ENCODE peak calls at places on chromosomes 11 and 22, in seven cellular contexts. One of them, this sample, is unnamed.

GRCh38 chr11:74989269-74989655 is 529 bp downstream of the NEU3 start:
- ATAC-seq in activated B cell treated with CpG ODN at 0.5 μM for 24 hours: peak
- ATAC-seq in HepG2: peak
- ATAC-seq in right cardiac atrium: no peak
- ATAC-seq in activated naive CD8-positive, alpha-beta T cell treated with anti-CD3 and anti-CD28 coated beads, Interleukin-2, amount 10 ng/mL, durations not matched to agents 7 days and 5 days: no peak
- ATAC-seq in natural killer cell: no peak
- ATAC-seq in activated CD8-positive, alpha-beta T cell treated with anti-CD3 and anti-CD28 coated beads, Interleukin-2, amount 10 ng/mL, durations not matched to agents 7 days and 5 days: no peak
- ATAC-seq in this sample: no peak

GRCh38 chr11:66359662-66360087 is 11.9 kb downstream of the SLC29A2 start:
- ATAC-seq in activated naive CD8-positive, alpha-beta T cell treated with anti-CD3 and anti-CD28 coated beads, Interleukin-2, amount 10 ng/mL, durations not matched to agents 7 days and 5 days: no peak
- ATAC-seq in right cardiac atrium: no peak
- ATAC-seq in activated CD8-positive, alpha-beta T cell treated with anti-CD3 and anti-CD28 coated beads, Interleukin-2, amount 10 ng/mL, durations not matched to agents 7 days and 5 days: no peak
- ATAC-seq in HepG2: peak
- ATAC-seq in natural killer cell: no peak
- ATAC-seq in activated B cell treated with CpG ODN at 0.5 μM for 24 hours: no peak
- ATAC-seq in this sample: no peak

GRCh38 chr22:20298110-20298802 is 21.6 kb downstream of the DGCR6L start:
- ATAC-seq in activated B cell treated with CpG ODN at 0.5 μM for 24 hours: no peak
- ATAC-seq in right cardiac atrium: peak
- ATAC-seq in activated naive CD8-positive, alpha-beta T cell treated with anti-CD3 and anti-CD28 coated beads, Interleukin-2, amount 10 ng/mL, durations not matched to agents 7 days and 5 days: no peak
- ATAC-seq in natural killer cell: no peak
- ATAC-seq in HepG2: no peak
- ATAC-seq in activated CD8-positive, alpha-beta T cell treated with anti-CD3 and anti-CD28 coated beads, Interleukin-2, amount 10 ng/mL, durations not matched to agents 7 days and 5 days: no peak
- ATAC-seq in this sample: no peak

GRCh38 chr11:44333271-44334218 is 23.6 kb upstream of the ALX4 start:
- ATAC-seq in natural killer cell: no peak
- ATAC-seq in right cardiac atrium: no peak
- ATAC-seq in activated B cell treated with CpG ODN at 0.5 μM for 24 hours: no peak
- ATAC-seq in HepG2: peak
- ATAC-seq in activated CD8-positive, alpha-beta T cell treated with anti-CD3 and anti-CD28 coated beads, Interleukin-2, amount 10 ng/mL, durations not matched to agents 7 days and 5 days: no peak
- ATAC-seq in activated naive CD8-positive, alpha-beta T cell treated with anti-CD3 and anti-CD28 coated beads, Interleukin-2, amount 10 ng/mL, durations not matched to agents 7 days and 5 days: no peak
- ATAC-seq in this sample: no peak

GRCh38 chr22:48503035-48503625 is 1324.5 kb downstream of the BRD1 start:
- ATAC-seq in activated naive CD8-positive, alpha-beta T cell treated with anti-CD3 and anti-CD28 coated beads, Interleukin-2, amount 10 ng/mL, durations not matched to agents 7 days and 5 days: no peak
- ATAC-seq in HepG2: no peak
- ATAC-seq in activated CD8-positive, alpha-beta T cell treated with anti-CD3 and anti-CD28 coated beads, Interleukin-2, amount 10 ng/mL, durations not matched to agents 7 days and 5 days: no peak
- ATAC-seq in activated B cell treated with CpG ODN at 0.5 μM for 24 hours: no peak
- ATAC-seq in right cardiac atrium: no peak
- ATAC-seq in natural killer cell: no peak
- ATAC-seq in this sample: no peak

GRCh38 chr11:108734956-108735559 is 70.2 kb downstream of the DDX10 start:
- ATAC-seq in HepG2: no peak
- ATAC-seq in natural killer cell: no peak
- ATAC-seq in activated B cell treated with CpG ODN at 0.5 μM for 24 hours: no peak
- ATAC-seq in activated naive CD8-positive, alpha-beta T cell treated with anti-CD3 and anti-CD28 coated beads, Interleukin-2, amount 10 ng/mL, durations not matched to agents 7 days and 5 days: no peak
- ATAC-seq in activated CD8-positive, alpha-beta T cell treated with anti-CD3 and anti-CD28 coated beads, Interleukin-2, amount 10 ng/mL, durations not matched to agents 7 days and 5 days: no peak
- ATAC-seq in right cardiac atrium: no peak
- ATAC-seq in this sample: no peak

GRCh38 chr11:13136272-13136596 is 127.1 kb downstream of the RASSF10 start:
- ATAC-seq in activated B cell treated with CpG ODN at 0.5 μM for 24 hours: no peak
- ATAC-seq in activated CD8-positive, alpha-beta T cell treated with anti-CD3 and anti-CD28 coated beads, Interleukin-2, amount 10 ng/mL, durations not matched to agents 7 days and 5 days: no peak
- ATAC-seq in natural killer cell: no peak
- ATAC-seq in activated naive CD8-positive, alpha-beta T cell treated with anti-CD3 and anti-CD28 coated beads, Interleukin-2, amount 10 ng/mL, durations not matched to agents 7 days and 5 days: no peak
- ATAC-seq in HepG2: no peak
- ATAC-seq in right cardiac atrium: no peak
- ATAC-seq in this sample: no peak

GRCh38 chr11:16124390-16124789 is 232.0 kb downstream of the SOX6 start:
- ATAC-seq in activated B cell treated with CpG ODN at 0.5 μM for 24 hours: no peak
- ATAC-seq in activated CD8-positive, alpha-beta T cell treated with anti-CD3 and anti-CD28 coated beads, Interleukin-2, amount 10 ng/mL, durations not matched to agents 7 days and 5 days: no peak
- ATAC-seq in natural killer cell: no peak
- ATAC-seq in activated naive CD8-positive, alpha-beta T cell treated with anti-CD3 and anti-CD28 coated beads, Interleukin-2, amount 10 ng/mL, durations not matched to agents 7 days and 5 days: no peak
- ATAC-seq in right cardiac atrium: no peak
- ATAC-seq in HepG2: peak
- ATAC-seq in this sample: no peak

GRCh38 chr11:12692238-12693074 is 18.2 kb downstream of the TEAD1 start:
- ATAC-seq in activated CD8-positive, alpha-beta T cell treated with anti-CD3 and anti-CD28 coated beads, Interleukin-2, amount 10 ng/mL, durations not matched to agents 7 days and 5 days: no peak
- ATAC-seq in natural killer cell: no peak
- ATAC-seq in activated naive CD8-positive, alpha-beta T cell treated with anti-CD3 and anti-CD28 coated beads, Interleukin-2, amount 10 ng/mL, durations not matched to agents 7 days and 5 days: no peak
- ATAC-seq in right cardiac atrium: peak
- ATAC-seq in activated B cell treated with CpG ODN at 0.5 μM for 24 hours: no peak
- ATAC-seq in HepG2: peak
- ATAC-seq in this sample: peak

GRCh38 chr11:67174311-67174710 is 55.2 kb downstream of the KDM2A start:
- ATAC-seq in right cardiac atrium: no peak
- ATAC-seq in activated B cell treated with CpG ODN at 0.5 μM for 24 hours: no peak
- ATAC-seq in natural killer cell: no peak
- ATAC-seq in activated CD8-positive, alpha-beta T cell treated with anti-CD3 and anti-CD28 coated beads, Interleukin-2, amount 10 ng/mL, durations not matched to agents 7 days and 5 days: no peak
- ATAC-seq in activated naive CD8-positive, alpha-beta T cell treated with anti-CD3 and anti-CD28 coated beads, Interleukin-2, amount 10 ng/mL, durations not matched to agents 7 days and 5 days: no peak
- ATAC-seq in HepG2: no peak
- ATAC-seq in this sample: peak

GRCh38 chr11:1762537-1763302 is 1.0 kb downstream of the CTSD start:
- ATAC-seq in activated naive CD8-positive, alpha-beta T cell treated with anti-CD3 and anti-CD28 coated beads, Interleukin-2, amount 10 ng/mL, durations not matched to agents 7 days and 5 days: no peak
- ATAC-seq in right cardiac atrium: peak
- ATAC-seq in activated B cell treated with CpG ODN at 0.5 μM for 24 hours: no peak
- ATAC-seq in activated CD8-positive, alpha-beta T cell treated with anti-CD3 and anti-CD28 coated beads, Interleukin-2, amount 10 ng/mL, durations not matched to agents 7 days and 5 days: no peak
- ATAC-seq in natural killer cell: no peak
- ATAC-seq in HepG2: peak
- ATAC-seq in this sample: peak

GRCh38 chr11:27460158-27460565 is 12.4 kb downstream of the LGR4 start:
- ATAC-seq in HepG2: peak
- ATAC-seq in activated CD8-positive, alpha-beta T cell treated with anti-CD3 and anti-CD28 coated beads, Interleukin-2, amount 10 ng/mL, durations not matched to agents 7 days and 5 days: no peak
- ATAC-seq in activated naive CD8-positive, alpha-beta T cell treated with anti-CD3 and anti-CD28 coated beads, Interleukin-2, amount 10 ng/mL, durations not matched to agents 7 days and 5 days: no peak
- ATAC-seq in natural killer cell: no peak
- ATAC-seq in activated B cell treated with CpG ODN at 0.5 μM for 24 hours: no peak
- ATAC-seq in right cardiac atrium: no peak
- ATAC-seq in this sample: no peak

GRCh38 chr11:66192181-66192888 is 76.1 kb upstream of the RAB1B start:
- ATAC-seq in activated naive CD8-positive, alpha-beta T cell treated with anti-CD3 and anti-CD28 coated beads, Interleukin-2, amount 10 ng/mL, durations not matched to agents 7 days and 5 days: no peak
- ATAC-seq in right cardiac atrium: peak
- ATAC-seq in HepG2: no peak
- ATAC-seq in natural killer cell: no peak
- ATAC-seq in activated CD8-positive, alpha-beta T cell treated with anti-CD3 and anti-CD28 coated beads, Interleukin-2, amount 10 ng/mL, durations not matched to agents 7 days and 5 days: no peak
- ATAC-seq in activated B cell treated with CpG ODN at 0.5 μM for 24 hours: no peak
- ATAC-seq in this sample: peak

GRCh38 chr11:57490456-57491248 is 24.9 kb downstream of the SLC43A1 start:
- ATAC-seq in natural killer cell: no peak
- ATAC-seq in activated naive CD8-positive, alpha-beta T cell treated with anti-CD3 and anti-CD28 coated beads, Interleukin-2, amount 10 ng/mL, durations not matched to agents 7 days and 5 days: no peak
- ATAC-seq in right cardiac atrium: no peak
- ATAC-seq in activated B cell treated with CpG ODN at 0.5 μM for 24 hours: no peak
- ATAC-seq in HepG2: no peak
- ATAC-seq in activated CD8-positive, alpha-beta T cell treated with anti-CD3 and anti-CD28 coated beads, Interleukin-2, amount 10 ng/mL, durations not matched to agents 7 days and 5 days: no peak
- ATAC-seq in this sample: peak

GRCh38 chr22:37021710-37022482 is 2.4 kb downstream of the MPST start:
- ATAC-seq in HepG2: peak
- ATAC-seq in activated CD8-positive, alpha-beta T cell treated with anti-CD3 and anti-CD28 coated beads, Interleukin-2, amount 10 ng/mL, durations not matched to agents 7 days and 5 days: no peak
- ATAC-seq in natural killer cell: peak
- ATAC-seq in activated B cell treated with CpG ODN at 0.5 μM for 24 hours: no peak
- ATAC-seq in right cardiac atrium: no peak
- ATAC-seq in activated naive CD8-positive, alpha-beta T cell treated with anti-CD3 and anti-CD28 coated beads, Interleukin-2, amount 10 ng/mL, durations not matched to agents 7 days and 5 days: peak
- ATAC-seq in this sample: no peak

GRCh38 chr22:46936378-46936916 is 174.0 kb downstream of the TBC1D22A start:
- ATAC-seq in activated CD8-positive, alpha-beta T cell treated with anti-CD3 and anti-CD28 coated beads, Interleukin-2, amount 10 ng/mL, durations not matched to agents 7 days and 5 days: no peak
- ATAC-seq in right cardiac atrium: no peak
- ATAC-seq in activated B cell treated with CpG ODN at 0.5 μM for 24 hours: no peak
- ATAC-seq in activated naive CD8-positive, alpha-beta T cell treated with anti-CD3 and anti-CD28 coated beads, Interleukin-2, amount 10 ng/mL, durations not matched to agents 7 days and 5 days: no peak
- ATAC-seq in natural killer cell: no peak
- ATAC-seq in HepG2: peak
- ATAC-seq in this sample: peak

GRCh38 chr22:25903294-25903693 is 161.3 kb downstream of the MYO18B start:
- ATAC-seq in natural killer cell: no peak
- ATAC-seq in activated CD8-positive, alpha-beta T cell treated with anti-CD3 and anti-CD28 coated beads, Interleukin-2, amount 10 ng/mL, durations not matched to agents 7 days and 5 days: no peak
- ATAC-seq in right cardiac atrium: no peak
- ATAC-seq in HepG2: peak
- ATAC-seq in activated naive CD8-positive, alpha-beta T cell treated with anti-CD3 and anti-CD28 coated beads, Interleukin-2, amount 10 ng/mL, durations not matched to agents 7 days and 5 days: no peak
- ATAC-seq in activated B cell treated with CpG ODN at 0.5 μM for 24 hours: no peak
- ATAC-seq in this sample: no peak

GRCh38 chr11:86230921-86231320 is 13.6 kb upstream of the EED start:
- ATAC-seq in activated B cell treated with CpG ODN at 0.5 μM for 24 hours: peak
- ATAC-seq in activated naive CD8-positive, alpha-beta T cell treated with anti-CD3 and anti-CD28 coated beads, Interleukin-2, amount 10 ng/mL, durations not matched to agents 7 days and 5 days: no peak
- ATAC-seq in HepG2: no peak
- ATAC-seq in natural killer cell: no peak
- ATAC-seq in right cardiac atrium: no peak
- ATAC-seq in activated CD8-positive, alpha-beta T cell treated with anti-CD3 and anti-CD28 coated beads, Interleukin-2, amount 10 ng/mL, durations not matched to agents 7 days and 5 days: no peak
- ATAC-seq in this sample: no peak

GRCh38 chr22:17767236-17768065 is 6.8 kb downstream of the BID start:
- ATAC-seq in activated naive CD8-positive, alpha-beta T cell treated with anti-CD3 and anti-CD28 coated beads, Interleukin-2, amount 10 ng/mL, durations not matched to agents 7 days and 5 days: peak
- ATAC-seq in right cardiac atrium: no peak
- ATAC-seq in activated CD8-positive, alpha-beta T cell treated with anti-CD3 and anti-CD28 coated beads, Interleukin-2, amount 10 ng/mL, durations not matched to agents 7 days and 5 days: peak
- ATAC-seq in HepG2: no peak
- ATAC-seq in activated B cell treated with CpG ODN at 0.5 μM for 24 hours: peak
- ATAC-seq in natural killer cell: peak
- ATAC-seq in this sample: no peak

GRCh38 chr22:38881997-38882396 is 10.0 kb upstream of the CBX6 start:
- ATAC-seq in HepG2: no peak
- ATAC-seq in activated B cell treated with CpG ODN at 0.5 μM for 24 hours: no peak
- ATAC-seq in activated CD8-positive, alpha-beta T cell treated with anti-CD3 and anti-CD28 coated beads, Interleukin-2, amount 10 ng/mL, durations not matched to agents 7 days and 5 days: no peak
- ATAC-seq in right cardiac atrium: peak
- ATAC-seq in activated naive CD8-positive, alpha-beta T cell treated with anti-CD3 and anti-CD28 coated beads, Interleukin-2, amount 10 ng/mL, durations not matched to agents 7 days and 5 days: no peak
- ATAC-seq in natural killer cell: no peak
- ATAC-seq in this sample: no peak

GRCh38 chr11:109432105-109432504 is 10.1 kb downstream of the C11orf87 start:
- ATAC-seq in natural killer cell: no peak
- ATAC-seq in activated CD8-positive, alpha-beta T cell treated with anti-CD3 and anti-CD28 coated beads, Interleukin-2, amount 10 ng/mL, durations not matched to agents 7 days and 5 days: no peak
- ATAC-seq in right cardiac atrium: no peak
- ATAC-seq in HepG2: no peak
- ATAC-seq in activated naive CD8-positive, alpha-beta T cell treated with anti-CD3 and anti-CD28 coated beads, Interleukin-2, amount 10 ng/mL, durations not matched to agents 7 days and 5 days: no peak
- ATAC-seq in activated B cell treated with CpG ODN at 0.5 μM for 24 hours: no peak
- ATAC-seq in this sample: no peak

GRCh38 chr11:100841711-100842407 is 154.8 kb downstream of the ARHGAP42 start:
- ATAC-seq in activated CD8-positive, alpha-beta T cell treated with anti-CD3 and anti-CD28 coated beads, Interleukin-2, amount 10 ng/mL, durations not matched to agents 7 days and 5 days: no peak
- ATAC-seq in right cardiac atrium: no peak
- ATAC-seq in natural killer cell: no peak
- ATAC-seq in HepG2: no peak
- ATAC-seq in activated naive CD8-positive, alpha-beta T cell treated with anti-CD3 and anti-CD28 coated beads, Interleukin-2, amount 10 ng/mL, durations not matched to agents 7 days and 5 days: no peak
- ATAC-seq in activated B cell treated with CpG ODN at 0.5 μM for 24 hours: no peak
- ATAC-seq in this sample: no peak

GRCh38 chr22:38739300-38740055 is 16.3 kb downstream of the SUN2 start:
- ATAC-seq in activated B cell treated with CpG ODN at 0.5 μM for 24 hours: no peak
- ATAC-seq in natural killer cell: no peak
- ATAC-seq in HepG2: no peak
- ATAC-seq in right cardiac atrium: no peak
- ATAC-seq in activated naive CD8-positive, alpha-beta T cell treated with anti-CD3 and anti-CD28 coated beads, Interleukin-2, amount 10 ng/mL, durations not matched to agents 7 days and 5 days: no peak
- ATAC-seq in activated CD8-positive, alpha-beta T cell treated with anti-CD3 and anti-CD28 coated beads, Interleukin-2, amount 10 ng/mL, durations not matched to agents 7 days and 5 days: no peak
- ATAC-seq in this sample: no peak

GRCh38 chr11:126391970-126392637 is 36.6 kb downstream of the ST3GAL4 start:
- ATAC-seq in activated naive CD8-positive, alpha-beta T cell treated with anti-CD3 and anti-CD28 coated beads, Interleukin-2, amount 10 ng/mL, durations not matched to agents 7 days and 5 days: no peak
- ATAC-seq in right cardiac atrium: peak
- ATAC-seq in HepG2: peak
- ATAC-seq in activated B cell treated with CpG ODN at 0.5 μM for 24 hours: no peak
- ATAC-seq in natural killer cell: peak
- ATAC-seq in activated CD8-positive, alpha-beta T cell treated with anti-CD3 and anti-CD28 coated beads, Interleukin-2, amount 10 ng/mL, durations not matched to agents 7 days and 5 days: no peak
- ATAC-seq in this sample: peak

GRCh38 chr11:73961321-73961720 is 10.5 kb downstream of the DNAJB13 start:
- ATAC-seq in HepG2: no peak
- ATAC-seq in right cardiac atrium: no peak
- ATAC-seq in activated CD8-positive, alpha-beta T cell treated with anti-CD3 and anti-CD28 coated beads, Interleukin-2, amount 10 ng/mL, durations not matched to agents 7 days and 5 days: no peak
- ATAC-seq in natural killer cell: no peak
- ATAC-seq in activated B cell treated with CpG ODN at 0.5 μM for 24 hours: no peak
- ATAC-seq in activated naive CD8-positive, alpha-beta T cell treated with anti-CD3 and anti-CD28 coated beads, Interleukin-2, amount 10 ng/mL, durations not matched to agents 7 days and 5 days: no peak
- ATAC-seq in this sample: peak

GRCh38 chr11:118587952-118588351 is 15.7 kb downstream of the ARCN1 start:
- ATAC-seq in HepG2: no peak
- ATAC-seq in activated B cell treated with CpG ODN at 0.5 μM for 24 hours: no peak
- ATAC-seq in natural killer cell: no peak
- ATAC-seq in activated naive CD8-positive, alpha-beta T cell treated with anti-CD3 and anti-CD28 coated beads, Interleukin-2, amount 10 ng/mL, durations not matched to agents 7 days and 5 days: no peak
- ATAC-seq in right cardiac atrium: no peak
- ATAC-seq in activated CD8-positive, alpha-beta T cell treated with anti-CD3 and anti-CD28 coated beads, Interleukin-2, amount 10 ng/mL, durations not matched to agents 7 days and 5 days: no peak
- ATAC-seq in this sample: no peak

GRCh38 chr11:128711136-128711535 is 17.3 kb downstream of the FLI1 start:
- ATAC-seq in activated naive CD8-positive, alpha-beta T cell treated with anti-CD3 and anti-CD28 coated beads, Interleukin-2, amount 10 ng/mL, durations not matched to agents 7 days and 5 days: no peak
- ATAC-seq in activated CD8-positive, alpha-beta T cell treated with anti-CD3 and anti-CD28 coated beads, Interleukin-2, amount 10 ng/mL, durations not matched to agents 7 days and 5 days: no peak
- ATAC-seq in natural killer cell: no peak
- ATAC-seq in right cardiac atrium: no peak
- ATAC-seq in HepG2: no peak
- ATAC-seq in activated B cell treated with CpG ODN at 0.5 μM for 24 hours: no peak
- ATAC-seq in this sample: no peak